ENCODE peak calls at places on chromosome 2, in five cellular contexts. C, Q, V, M and L are unnamed samples.
A peak's percentile ranks its signal among the peaks of the same experiment; 100 is the strongest.

GRCh38 chr2:73730810-73731209 is 6.3 kb downstream of the TPRKB start:
- DNase-seq in M (no peak), V (no peak), C (no peak), Q (no peak), L (no peak)

GRCh38 chr2:96579422-96579821 is 42.9 kb downstream of the ARID5A start:
- DNase-seq in V (no peak), C (no peak), M (no peak), Q (no peak), L (no peak)

GRCh38 chr2:162989507-162989906 is 150.9 kb upstream of the KCNH7 start:
- DNase-seq in V (no peak), Q (no peak), M (no peak), C (no peak), L (no peak)

GRCh38 chr2:170554278-170554955 is 160.7 kb upstream of the SP5 start:
- DNase-seq in Q (no peak), C (no peak), V (no peak), M (peak; percentile 60), L (no peak)

GRCh38 chr2:26068602-26069298 is 34.9 kb downstream of the RAB10 start:
- DNase-seq in M (no peak), V (no peak), Q (no peak), C (peak; percentile 64), L (peak; percentile 50)

GRCh38 chr2:240724431-240724830 is 32.8 kb downstream of the AQP12A start:
- DNase-seq in Q (no peak), M (no peak), C (no peak), V (no peak), L (no peak)

GRCh38 chr2:44748-45341 is 1.5 kb downstream of the FAM110C start:
- DNase-seq in Q (no peak), C (no peak), V (peak; percentile 57), M (no peak), L (no peak)

GRCh38 chr2:141554810-141555209 is 576.0 kb downstream of the LRP1B start:
- DNase-seq in C (no peak), M (no peak), V (no peak), Q (no peak), L (no peak)

GRCh38 chr2:40105593-40105992 is 326.5 kb upstream of the THUMPD2 start:
- DNase-seq in M (no peak), Q (no peak), C (no peak), V (no peak), L (no peak)

GRCh38 chr2:241136661-241137260 is 12.5 kb downstream of the PASK start:
- DNase-seq in C (no peak), V (no peak), M (no peak), Q (no peak), L (no peak)

GRCh38 chr2:119248311-119248710 is 24.7 kb downstream of the STEAP3 start:
- DNase-seq in C (no peak), Q (no peak), M (no peak), V (no peak), L (no peak)

GRCh38 chr2:47512581-47513083 is 109.7 kb downstream of the MSH2 start:
- DNase-seq in M (no peak), V (no peak), C (peak; percentile 29), Q (no peak), L (no peak)

GRCh38 chr2:9951272-9951521 is 296 bp upstream of the GRHL1 start:
- DNase-seq in M (no peak), Q (no peak), C (no peak), V (no peak), L (no peak)
- H3K27ac ChIP-seq in M (peak overlapping the region; percentile 4), Q (peak overlapping the region; percentile 53), C (peak overlapping the region; percentile 67), V (peak overlapping the region; percentile 67), L (no peak overlapping the region)

GRCh38 chr2:100064592-100065006 is 77.8 kb downstream of the AFF3 start:
- DNase-seq in V (no peak), Q (no peak), C (no peak), M (no peak), L (no peak)
- H3K4me3 ChIP-seq in V (no peak overlapping the region), Q (no peak overlapping the region), C (no peak overlapping the region), M (no peak overlapping the region), L (no peak overlapping the region)

DNA sequence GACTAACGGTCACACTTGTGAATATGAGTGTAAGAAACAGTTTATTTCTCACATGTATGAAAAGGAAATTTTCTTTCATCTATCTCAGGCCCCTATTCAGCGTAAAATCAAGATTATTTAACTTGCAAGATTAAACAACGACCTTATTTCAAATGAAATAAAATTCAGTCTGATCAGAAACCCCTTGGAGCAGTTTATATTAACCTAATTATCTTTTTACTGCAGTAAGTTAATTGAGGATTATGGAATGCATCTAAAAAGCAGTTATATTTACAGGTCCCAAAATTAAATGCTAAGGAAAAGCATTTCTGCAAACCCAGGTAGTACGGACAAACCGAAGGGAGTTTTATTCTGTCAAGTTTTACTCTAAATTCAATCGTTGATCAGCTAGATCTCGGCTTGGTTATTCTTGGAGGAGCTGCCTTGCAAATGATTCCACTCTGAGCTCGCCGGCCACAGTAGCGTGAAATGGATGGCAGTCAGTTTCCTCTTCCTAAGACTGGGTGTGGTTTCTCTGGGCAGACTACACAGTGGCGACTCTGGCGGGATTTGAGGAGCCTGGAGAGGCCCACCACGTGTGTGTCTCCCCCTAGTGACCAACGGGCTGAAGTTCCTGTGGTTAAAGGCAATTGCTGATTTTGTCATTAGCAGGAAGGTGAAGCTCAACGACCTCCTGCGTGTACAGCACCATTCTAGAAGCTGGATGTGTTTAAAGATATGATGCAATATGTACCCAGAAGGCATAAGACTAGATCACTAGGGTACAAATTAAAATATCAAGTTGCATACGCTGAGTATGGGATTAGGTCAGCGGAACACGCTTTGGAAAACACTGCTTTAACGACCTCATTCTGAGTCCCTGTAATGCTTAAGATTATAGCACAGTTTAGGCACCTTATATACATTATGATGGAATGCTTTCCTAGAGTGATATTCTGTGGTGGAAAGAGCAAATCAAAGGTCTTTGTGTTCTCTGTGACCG is 36.4 kb downstream of the PRKRA start:
- DNase-seq in C (peak; percentile 91), Q (peak; percentile 94), M (peak; percentile 91), V (peak; percentile 90), L (peak; percentile 64)
- TF ChIP-seq CTCF in C (peak; percentile 99), Q (peak; percentile 95), M (peak; percentile 91), V (peak; percentile 91), L (peak; percentile 87)

GRCh38 chr2:10880586-10881321 is 31.0 kb upstream of the KCNF1 start:
- DNase-seq in V (peak; percentile 57), M (no peak), Q (no peak), C (no peak), L (no peak)

GRCh38 chr2:10878268-10878915 is 33.3 kb upstream of the KCNF1 start:
- DNase-seq in C (no peak), M (no peak), V (no peak), Q (no peak), L (no peak)

GRCh38 chr2:10879159-10879558 is 32.6 kb upstream of the KCNF1 start:
- DNase-seq in C (no peak), M (no peak), Q (no peak), V (no peak), L (no peak)

GRCh38 chr2:10877691-10878111 is 34.0 kb upstream of the KCNF1 start:
- DNase-seq in C (no peak), V (no peak), M (no peak), Q (no peak), L (no peak)

DNA sequence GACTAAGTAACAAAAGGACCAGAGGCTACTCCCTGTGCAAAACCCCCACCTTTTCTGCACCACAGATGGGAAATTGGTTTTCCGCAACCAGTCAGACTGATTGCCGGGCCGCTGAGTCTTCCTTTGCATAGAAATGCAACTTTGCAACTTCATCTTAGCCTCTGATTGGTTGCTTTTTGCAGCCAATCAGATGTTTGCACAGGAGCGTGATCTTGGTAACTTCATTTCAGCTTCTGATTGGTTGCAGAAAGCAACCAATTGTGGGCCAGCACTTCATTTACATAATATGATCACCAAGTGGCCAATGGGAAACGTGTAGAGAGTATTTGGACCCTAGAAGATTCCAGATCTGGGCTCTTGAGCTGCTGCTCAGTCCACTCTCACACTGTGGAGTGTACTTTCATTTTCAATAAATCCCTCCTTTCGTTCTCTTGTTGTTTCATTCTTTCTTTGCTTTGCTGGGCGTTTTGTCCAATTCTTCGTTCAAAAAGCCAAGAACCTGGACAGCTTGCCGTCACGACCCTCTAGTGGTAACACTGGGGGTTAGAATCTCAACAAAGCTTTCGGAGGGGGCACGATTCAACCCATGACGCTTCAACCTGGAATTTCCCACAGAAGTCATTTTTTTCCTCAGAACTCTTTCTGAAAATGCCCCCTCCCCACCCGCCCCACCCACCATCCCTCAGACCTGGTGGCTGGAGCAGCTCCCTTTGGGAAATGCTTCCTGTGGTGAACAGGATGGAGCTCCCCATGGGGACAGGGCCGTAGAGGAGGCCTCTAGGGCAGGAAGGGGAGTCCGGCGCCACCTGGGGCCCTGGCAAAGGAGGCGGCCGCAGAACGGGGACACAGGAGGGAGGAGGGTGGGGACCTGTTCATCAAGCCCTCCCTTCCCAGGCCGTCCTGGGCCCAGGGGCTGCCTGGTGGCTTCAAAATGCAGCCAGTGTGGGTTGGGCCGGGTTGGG is 31.8 kb upstream of the KCNF1 start:
- DNase-seq in C (no peak), Q (no peak), V (no peak), M (no peak), L (no peak)
- H3K27ac ChIP-seq in C (no peak overlapping the region), Q (peak overlapping the region; percentile 71), V (no peak overlapping the region), M (no peak overlapping the region), L (no peak overlapping the region)

GRCh38 chr2:216371756-216372702 is at the start of gene MARCHF4:
- DNase-seq in V (peak; percentile 65), Q (peak; percentile 65), M (peak; percentile 70), C (peak; percentile 73), L (peak; percentile 73)
- H3K4me3 ChIP-seq in V (peak within 1 kb of the TSS; percentile 23), Q (peak within 1 kb of the TSS; percentile 17), M (peak within 1 kb of the TSS; percentile 39), C (no peak within 1 kb of the TSS), L (no peak within 1 kb of the TSS)

DNA sequence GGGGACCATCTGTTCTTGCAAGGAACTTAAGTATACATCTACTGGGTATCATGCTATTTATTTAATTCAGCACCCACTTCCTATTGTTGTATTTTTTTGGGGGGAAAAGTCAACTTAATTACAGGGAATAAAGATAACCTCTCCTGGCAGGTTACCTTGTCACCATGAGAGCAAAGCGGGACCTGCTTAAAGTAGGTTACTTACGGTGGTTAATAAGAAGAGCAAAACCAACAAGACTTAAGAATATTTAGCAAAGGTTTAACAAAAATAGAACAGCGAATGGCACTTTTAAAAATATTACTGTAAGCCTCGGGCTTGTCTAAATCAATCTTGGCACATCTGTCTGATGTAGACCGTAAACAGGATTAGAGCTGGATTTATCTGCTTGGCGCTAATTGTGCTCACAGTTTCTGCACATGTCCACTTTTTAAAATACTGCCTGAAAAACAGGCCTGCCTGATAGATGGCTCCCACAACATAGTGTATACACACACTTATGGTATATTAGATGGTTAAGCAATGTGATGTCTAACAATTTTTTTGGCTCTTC is 41.7 kb downstream of the CERKL start:
- DNase-seq in V (no peak), Q (no peak), C (no peak), M (no peak), L (no peak)
- TF ChIP-seq CTCF in V (no peak), Q (no peak), C (no peak), M (no peak), L (no peak)

DNA sequence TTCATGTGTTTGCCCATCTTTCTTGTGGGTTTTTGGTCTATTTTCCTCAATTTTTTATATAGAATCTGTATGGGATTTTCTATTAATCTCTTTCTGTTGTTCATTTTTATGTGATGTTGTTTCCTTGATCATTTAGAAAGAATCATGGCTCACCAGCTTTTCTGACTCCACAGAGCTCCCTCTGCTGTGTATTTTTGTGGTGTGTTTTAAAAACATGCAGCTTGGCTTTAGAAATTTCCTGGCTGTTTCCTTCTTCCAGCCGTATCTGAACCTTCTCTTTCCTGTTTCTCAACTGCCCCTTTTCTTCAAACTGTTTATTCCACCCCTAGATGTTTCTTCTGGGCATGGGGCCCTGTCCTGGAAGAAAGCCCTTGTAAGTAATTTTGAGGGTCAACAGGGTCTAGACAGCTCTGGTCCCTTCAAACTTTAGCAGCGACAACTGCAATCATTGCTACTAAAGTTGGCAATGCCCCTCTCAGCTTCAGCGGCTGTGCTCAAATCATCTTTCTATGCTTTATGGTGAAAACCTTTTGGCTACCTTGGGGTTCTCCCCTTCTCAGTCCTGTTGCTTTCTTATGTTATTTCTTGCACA is 17.6 kb upstream of the COPS8 start:
- DNase-seq in C (no peak), Q (no peak), V (no peak), M (no peak), L (no peak)
- H3K27ac ChIP-seq in C (no peak overlapping the region), Q (no peak overlapping the region), V (no peak overlapping the region), M (no peak overlapping the region), L (no peak overlapping the region)

GRCh38 chr2:15610430-15610952 is 18.8 kb downstream of the DDX1 start:
- DNase-seq in Q (no peak), M (no peak), C (no peak), V (no peak), L (no peak)
- H3K4me3 ChIP-seq in Q (no peak overlapping the region), M (no peak overlapping the region), C (no peak overlapping the region), V (no peak overlapping the region), L (no peak overlapping the region)